ENCODE peak calls at places on chromosomes 3 and 15, in seven cellular contexts. One of them, this sample, is unnamed.

GRCh38 chr15:77036537-77037474 is 34.1 kb downstream of the TSPAN3 start:
- DNase-seq in mucosa of descending colon: no peak
- DNase-seq in HFFc6: no peak
- DNase-seq in foreskin keratinocyte: no peak
- DNase-seq in heart left ventricle: peak; percentile 18
- DNase-seq in IMR-90: no peak
- DNase-seq in fibroblast of pulmonary artery: no peak
- DNase-seq in this sample: no peak

GRCh38 chr15:69692342-69692741 is 239.7 kb downstream of the RPLP1 start:
- DNase-seq in mucosa of descending colon: no peak
- DNase-seq in HFFc6: no peak
- DNase-seq in foreskin keratinocyte: no peak
- DNase-seq in heart left ventricle: no peak
- DNase-seq in IMR-90: no peak
- DNase-seq in fibroblast of pulmonary artery: no peak
- DNase-seq in this sample: no peak

GRCh38 chr15:94119923-94120775 is 111.2 kb upstream of the MCTP2 start:
- DNase-seq in mucosa of descending colon: peak; percentile 72
- DNase-seq in HFFc6: peak; percentile 88
- DNase-seq in foreskin keratinocyte: peak; percentile 44
- DNase-seq in heart left ventricle: peak; percentile 48
- DNase-seq in IMR-90: peak; percentile 82
- DNase-seq in fibroblast of pulmonary artery: peak; percentile 90
- DNase-seq in this sample: peak; percentile 63

GRCh38 chr15:77186518-77187095 is 115.7 kb upstream of the TSPAN3 start:
- DNase-seq in mucosa of descending colon: no peak
- DNase-seq in HFFc6: peak; percentile 17
- DNase-seq in foreskin keratinocyte: no peak
- DNase-seq in heart left ventricle: no peak
- DNase-seq in IMR-90: peak; percentile 47
- DNase-seq in fibroblast of pulmonary artery: peak; percentile 71
- DNase-seq in this sample: no peak

GRCh38 chr15:60797444-60798040 is 318.6 kb upstream of the ICE2 start:
- DNase-seq in mucosa of descending colon: no peak
- DNase-seq in HFFc6: no peak
- DNase-seq in foreskin keratinocyte: no peak
- DNase-seq in heart left ventricle: no peak
- DNase-seq in IMR-90: no peak
- DNase-seq in fibroblast of pulmonary artery: no peak
- DNase-seq in this sample: no peak

GRCh38 chr3:197750863-197751737 is 1.4 kb downstream of the FYTTD1 start:
- DNase-seq in mucosa of descending colon: peak; percentile 55
- DNase-seq in HFFc6: peak; percentile 37
- DNase-seq in foreskin keratinocyte: peak; percentile 12
- DNase-seq in heart left ventricle: peak; percentile 62
- DNase-seq in IMR-90: peak; percentile 43
- DNase-seq in fibroblast of pulmonary artery: peak; percentile 42
- DNase-seq in this sample: no peak

GRCh38 chr15:38080651-38081271 is 146.3 kb downstream of the TMCO5A start:
- DNase-seq in mucosa of descending colon: no peak
- DNase-seq in HFFc6: no peak
- DNase-seq in foreskin keratinocyte: no peak
- DNase-seq in heart left ventricle: no peak
- DNase-seq in IMR-90: peak; percentile 16
- DNase-seq in fibroblast of pulmonary artery: no peak
- DNase-seq in this sample: no peak

GRCh38 chr3:69932087-69932486 is 67.4 kb upstream of the SAMMSON start:
- DNase-seq in mucosa of descending colon: no peak
- DNase-seq in HFFc6: no peak
- DNase-seq in foreskin keratinocyte: no peak
- DNase-seq in heart left ventricle: no peak
- DNase-seq in IMR-90: no peak
- DNase-seq in fibroblast of pulmonary artery: no peak
- DNase-seq in this sample: no peak

GRCh38 chr15:81002254-81003022 is 1.7 kb downstream of the TLNRD1 start:
- DNase-seq in mucosa of descending colon: peak; percentile 24
- DNase-seq in HFFc6: no peak
- DNase-seq in foreskin keratinocyte: no peak
- DNase-seq in heart left ventricle: peak; percentile 34
- DNase-seq in IMR-90: no peak
- DNase-seq in fibroblast of pulmonary artery: peak; percentile 37
- DNase-seq in this sample: no peak

GRCh38 chr3:12557472-12558105 is 702 bp downstream of the MKRN2 start:
- DNase-seq in mucosa of descending colon: no peak
- DNase-seq in HFFc6: peak; percentile 48
- DNase-seq in foreskin keratinocyte: peak; percentile 20
- DNase-seq in heart left ventricle: no peak
- DNase-seq in IMR-90: peak; percentile 59
- DNase-seq in fibroblast of pulmonary artery: peak; percentile 65
- DNase-seq in this sample: no peak

GRCh38 chr3:45434996-45435395 is 46.6 kb downstream of the LARS2 start:
- DNase-seq in mucosa of descending colon: no peak
- DNase-seq in HFFc6: no peak
- DNase-seq in foreskin keratinocyte: peak; percentile 50
- DNase-seq in heart left ventricle: no peak
- DNase-seq in IMR-90: no peak
- DNase-seq in fibroblast of pulmonary artery: no peak
- DNase-seq in this sample: no peak

GRCh38 chr15:37108725-37109124 is 8.4 kb upstream of the MEIS2 start:
- DNase-seq in mucosa of descending colon: no peak
- DNase-seq in HFFc6: no peak
- DNase-seq in foreskin keratinocyte: no peak
- DNase-seq in heart left ventricle: no peak
- DNase-seq in IMR-90: no peak
- DNase-seq in fibroblast of pulmonary artery: no peak
- DNase-seq in this sample: no peak

GRCh38 chr3:127747751-127748521 is 74.4 kb downstream of the MGLL start:
- DNase-seq in mucosa of descending colon: peak; percentile 68
- DNase-seq in HFFc6: peak; percentile 97
- DNase-seq in foreskin keratinocyte: peak; percentile 75
- DNase-seq in heart left ventricle: peak; percentile 80
- DNase-seq in IMR-90: peak; percentile 95
- DNase-seq in fibroblast of pulmonary artery: peak; percentile 68
- DNase-seq in this sample: peak; percentile 97

GRCh38 chr3:181692850-181693154 is 18.9 kb upstream of the SOX2 start:
- DNase-seq in mucosa of descending colon: no peak
- DNase-seq in HFFc6: no peak
- DNase-seq in foreskin keratinocyte: no peak
- DNase-seq in heart left ventricle: no peak
- DNase-seq in IMR-90: no peak
- DNase-seq in fibroblast of pulmonary artery: no peak
- DNase-seq in this sample: no peak

GRCh38 chr3:45915518-45916231 is 27.6 kb upstream of the CXCR6 start:
- DNase-seq in mucosa of descending colon: peak; percentile 38
- DNase-seq in HFFc6: peak; percentile 77
- DNase-seq in foreskin keratinocyte: no peak
- DNase-seq in heart left ventricle: no peak
- DNase-seq in IMR-90: peak; percentile 94
- DNase-seq in fibroblast of pulmonary artery: peak; percentile 65
- DNase-seq in this sample: no peak

GRCh38 chr3:51794202-51794601 is 15.2 kb upstream of the IQCF6 start:
- DNase-seq in mucosa of descending colon: no peak
- DNase-seq in HFFc6: no peak
- DNase-seq in foreskin keratinocyte: no peak
- DNase-seq in heart left ventricle: no peak
- DNase-seq in IMR-90: no peak
- DNase-seq in fibroblast of pulmonary artery: no peak
- DNase-seq in this sample: no peak

GRCh38 chr15:87293016-87293415 is 963.5 kb downstream of the NTRK3 start:
- DNase-seq in mucosa of descending colon: no peak
- DNase-seq in HFFc6: peak; percentile 77
- DNase-seq in foreskin keratinocyte: no peak
- DNase-seq in heart left ventricle: no peak
- DNase-seq in IMR-90: no peak
- DNase-seq in fibroblast of pulmonary artery: no peak
- DNase-seq in this sample: no peak

GRCh38 chr3:177783338-177783737 is 586.1 kb upstream of the TBL1XR1 start:
- DNase-seq in mucosa of descending colon: no peak
- DNase-seq in HFFc6: no peak
- DNase-seq in foreskin keratinocyte: no peak
- DNase-seq in heart left ventricle: no peak
- DNase-seq in IMR-90: no peak
- DNase-seq in fibroblast of pulmonary artery: no peak
- DNase-seq in this sample: no peak

GRCh38 chr3:142608615-142609014 is 12.4 kb downstream of the PLS1 start:
- DNase-seq in mucosa of descending colon: no peak
- DNase-seq in HFFc6: no peak
- DNase-seq in foreskin keratinocyte: no peak
- DNase-seq in heart left ventricle: no peak
- DNase-seq in IMR-90: no peak
- DNase-seq in fibroblast of pulmonary artery: no peak
- DNase-seq in this sample: no peak

GRCh38 chr3:16048435-16049318 is 125.8 kb upstream of the GALNT15 start:
- DNase-seq in mucosa of descending colon: peak; percentile 78
- DNase-seq in HFFc6: peak; percentile 73
- DNase-seq in foreskin keratinocyte: no peak
- DNase-seq in heart left ventricle: peak; percentile 57
- DNase-seq in IMR-90: peak; percentile 81
- DNase-seq in fibroblast of pulmonary artery: peak; percentile 87
- DNase-seq in this sample: no peak

GRCh38 chr3:168085491-168086119 is 10.1 kb downstream of the GOLIM4 start:
- DNase-seq in mucosa of descending colon: no peak
- DNase-seq in HFFc6: no peak
- DNase-seq in foreskin keratinocyte: no peak
- DNase-seq in heart left ventricle: no peak
- DNase-seq in IMR-90: no peak
- DNase-seq in fibroblast of pulmonary artery: no peak
- DNase-seq in this sample: no peak

GRCh38 chr3:128847631-128848370 is 31.6 kb upstream of the ACAD9 start:
- DNase-seq in mucosa of descending colon: no peak
- DNase-seq in HFFc6: no peak
- DNase-seq in foreskin keratinocyte: no peak
- DNase-seq in heart left ventricle: no peak
- DNase-seq in IMR-90: no peak
- DNase-seq in fibroblast of pulmonary artery: no peak
- DNase-seq in this sample: no peak

GRCh38 chr3:128846501-128846900 is 32.9 kb upstream of the ACAD9 start:
- DNase-seq in mucosa of descending colon: no peak
- DNase-seq in HFFc6: no peak
- DNase-seq in foreskin keratinocyte: no peak
- DNase-seq in heart left ventricle: no peak
- DNase-seq in IMR-90: no peak
- DNase-seq in fibroblast of pulmonary artery: no peak
- DNase-seq in this sample: no peak

GRCh38 chr3:128845695-128846491 is 33.5 kb upstream of the ACAD9 start:
- DNase-seq in mucosa of descending colon: peak; percentile 84
- DNase-seq in HFFc6: peak; percentile 73
- DNase-seq in foreskin keratinocyte: peak; percentile 15
- DNase-seq in heart left ventricle: peak; percentile 87
- DNase-seq in IMR-90: peak; percentile 48
- DNase-seq in fibroblast of pulmonary artery: peak; percentile 65
- DNase-seq in this sample: no peak

GRCh38 chr3:128844502-128844901 is 34.9 kb upstream of the ACAD9 start:
- DNase-seq in mucosa of descending colon: no peak
- DNase-seq in HFFc6: no peak
- DNase-seq in foreskin keratinocyte: no peak
- DNase-seq in heart left ventricle: no peak
- DNase-seq in IMR-90: no peak
- DNase-seq in fibroblast of pulmonary artery: no peak
- DNase-seq in this sample: no peak

DNA sequence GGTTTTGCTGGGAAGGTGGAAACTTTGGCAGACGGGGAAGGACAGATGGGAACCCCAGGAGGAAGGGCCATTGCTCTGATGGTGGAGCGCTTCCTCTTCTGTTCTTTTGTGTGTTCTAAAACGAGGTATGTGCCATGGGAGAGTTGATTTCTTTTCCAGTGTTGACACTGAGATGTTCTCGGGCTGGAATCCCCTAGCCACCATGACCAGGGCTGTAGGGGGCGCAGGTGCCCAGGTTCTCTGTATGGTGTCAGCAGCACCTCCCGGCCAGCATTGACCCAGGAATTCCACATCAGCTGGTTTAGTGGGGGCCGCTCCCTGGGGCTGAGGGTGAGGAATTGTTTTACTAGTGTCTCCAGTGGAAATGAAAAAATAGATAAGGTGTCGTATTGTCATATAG is 34.3 kb upstream of the ACAD9 start:
- DNase-seq in mucosa of descending colon: no peak
- DNase-seq in HFFc6: no peak
- DNase-seq in foreskin keratinocyte: no peak
- DNase-seq in heart left ventricle: no peak
- DNase-seq in IMR-90: no peak
- DNase-seq in fibroblast of pulmonary artery: no peak
- DNase-seq in this sample: no peak
- TF ChIP-seq CTCF in mucosa of descending colon: no peak
- TF ChIP-seq CTCF in HFFc6: no peak
- TF ChIP-seq CTCF in foreskin keratinocyte: peak; percentile 22
- TF ChIP-seq CTCF in heart left ventricle: no peak
- TF ChIP-seq CTCF in IMR-90: no peak
- TF ChIP-seq CTCF in fibroblast of pulmonary artery: no peak
- TF ChIP-seq CTCF in this sample: peak; percentile 24

DNA sequence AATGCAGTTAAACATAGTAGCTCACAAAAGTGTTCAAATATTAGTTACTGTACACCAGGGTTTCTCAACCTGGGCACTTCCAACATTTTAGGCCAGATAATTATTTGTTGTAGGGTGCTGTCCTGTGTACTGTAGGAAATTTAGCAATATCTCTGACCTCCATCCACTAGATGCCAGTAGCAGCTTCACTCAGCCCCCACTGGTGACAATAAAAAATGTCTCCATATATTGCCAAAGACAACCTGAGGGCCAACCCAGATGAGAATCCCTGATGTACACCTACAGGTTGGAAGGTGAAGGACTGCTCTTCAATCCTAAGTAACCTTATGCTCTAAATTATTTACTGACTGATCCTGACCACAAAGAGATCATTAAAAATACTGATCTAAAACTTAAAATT is 32.4 kb downstream of the DCUN1D1 start:
- DNase-seq in mucosa of descending colon: no peak
- DNase-seq in HFFc6: no peak
- DNase-seq in foreskin keratinocyte: no peak
- DNase-seq in heart left ventricle: no peak
- DNase-seq in IMR-90: no peak
- DNase-seq in fibroblast of pulmonary artery: no peak
- DNase-seq in this sample: no peak
- TF ChIP-seq CTCF in mucosa of descending colon: no peak
- TF ChIP-seq CTCF in HFFc6: peak; percentile 36
- TF ChIP-seq CTCF in foreskin keratinocyte: peak; percentile 39
- TF ChIP-seq CTCF in heart left ventricle: no peak
- TF ChIP-seq CTCF in IMR-90: no peak
- TF ChIP-seq CTCF in fibroblast of pulmonary artery: no peak
- TF ChIP-seq CTCF in this sample: peak; percentile 26

DNA sequence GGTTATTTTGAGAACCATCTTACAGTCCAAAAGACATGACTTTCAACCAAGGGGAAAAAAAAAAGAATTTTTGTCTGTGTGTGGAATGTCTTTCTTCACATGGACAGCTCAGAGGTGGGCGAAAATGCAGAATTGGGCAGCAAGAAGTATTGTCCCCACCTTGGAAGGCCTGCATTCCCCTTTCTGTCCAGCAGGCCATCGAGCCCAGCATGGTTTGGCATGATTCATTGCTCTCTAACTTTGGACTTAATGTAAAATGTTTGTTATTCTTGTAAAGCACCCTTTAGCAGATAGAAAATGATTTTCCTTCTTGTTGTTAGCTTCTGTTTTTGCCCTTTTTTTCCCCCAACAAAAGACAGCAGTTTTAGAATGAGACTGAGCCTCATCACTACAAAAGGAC is 12.4 kb downstream of the MYO1E start:
- DNase-seq in mucosa of descending colon: no peak
- DNase-seq in HFFc6: no peak
- DNase-seq in foreskin keratinocyte: no peak
- DNase-seq in heart left ventricle: no peak
- DNase-seq in IMR-90: no peak
- DNase-seq in fibroblast of pulmonary artery: no peak
- DNase-seq in this sample: no peak
- TF ChIP-seq CTCF in mucosa of descending colon: no peak
- TF ChIP-seq CTCF in HFFc6: peak; percentile 63
- TF ChIP-seq CTCF in foreskin keratinocyte: peak; percentile 20
- TF ChIP-seq CTCF in heart left ventricle: no peak
- TF ChIP-seq CTCF in IMR-90: peak; percentile 21
- TF ChIP-seq CTCF in fibroblast of pulmonary artery: peak; percentile 31
- TF ChIP-seq CTCF in this sample: peak; percentile 47

GRCh38 chr3:116051586-116051985 is 393.7 kb downstream of the LSAMP start:
- DNase-seq in mucosa of descending colon: no peak
- DNase-seq in HFFc6: no peak
- DNase-seq in foreskin keratinocyte: no peak
- DNase-seq in heart left ventricle: no peak
- DNase-seq in IMR-90: no peak
- DNase-seq in fibroblast of pulmonary artery: no peak
- DNase-seq in this sample: no peak
- TF ChIP-seq CTCF in mucosa of descending colon: no peak
- TF ChIP-seq CTCF in HFFc6: no peak
- TF ChIP-seq CTCF in foreskin keratinocyte: no peak
- TF ChIP-seq CTCF in heart left ventricle: no peak
- TF ChIP-seq CTCF in IMR-90: no peak
- TF ChIP-seq CTCF in fibroblast of pulmonary artery: no peak
- TF ChIP-seq CTCF in this sample: no peak

This sample was measured in epithelial cell of proximal tubule.